ENCODE peak calls at places on chromosomes 13 and 19, in seven cellular contexts. One of them, this sample, is unnamed.

GRCh38 chr19:35549174-35549788 is 3.9 kb downstream of the TMEM147 start:
- DNase-seq in effector memory CD4-positive, alpha-beta T cell: peak; percentile 25
- DNase-seq in breast epithelium: no peak
- DNase-seq in mucosa of descending colon: no peak
- DNase-seq in H9: peak; percentile 79
- DNase-seq in heart right ventricle: peak; percentile 55
- DNase-seq in PC-3: peak; percentile 65
- DNase-seq in this sample: peak; percentile 34

GRCh38 chr13:23901365-23901764 is 4.1 kb upstream of the C1QTNF9B start:
- DNase-seq in effector memory CD4-positive, alpha-beta T cell: no peak
- DNase-seq in breast epithelium: no peak
- DNase-seq in mucosa of descending colon: no peak
- DNase-seq in H9: no peak
- DNase-seq in heart right ventricle: no peak
- DNase-seq in PC-3: peak; percentile 80
- DNase-seq in this sample: no peak

GRCh38 chr13:46484561-46484960 is 68.4 kb upstream of the LRCH1 start:
- DNase-seq in effector memory CD4-positive, alpha-beta T cell: no peak
- DNase-seq in breast epithelium: no peak
- DNase-seq in mucosa of descending colon: no peak
- DNase-seq in H9: no peak
- DNase-seq in heart right ventricle: no peak
- DNase-seq in PC-3: no peak
- DNase-seq in this sample: no peak

GRCh38 chr13:101648766-101649489 is 196.5 kb downstream of the ITGBL1 start:
- DNase-seq in effector memory CD4-positive, alpha-beta T cell: no peak
- DNase-seq in breast epithelium: no peak
- DNase-seq in mucosa of descending colon: no peak
- DNase-seq in H9: no peak
- DNase-seq in heart right ventricle: no peak
- DNase-seq in PC-3: no peak
- DNase-seq in this sample: no peak

GRCh38 chr19:43623889-43624670 is 4.7 kb upstream of the ZNF428 start:
- DNase-seq in effector memory CD4-positive, alpha-beta T cell: no peak
- DNase-seq in breast epithelium: no peak
- DNase-seq in mucosa of descending colon: no peak
- DNase-seq in H9: peak; percentile 93
- DNase-seq in heart right ventricle: no peak
- DNase-seq in PC-3: no peak
- DNase-seq in this sample: no peak

GRCh38 chr19:17358395-17358794 is 18.7 kb downstream of the PLVAP start:
- DNase-seq in effector memory CD4-positive, alpha-beta T cell: no peak
- DNase-seq in breast epithelium: no peak
- DNase-seq in mucosa of descending colon: no peak
- DNase-seq in H9: no peak
- DNase-seq in heart right ventricle: no peak
- DNase-seq in PC-3: no peak
- DNase-seq in this sample: no peak

GRCh38 chr13:101829484-101829883 is 377.0 kb downstream of the ITGBL1 start:
- DNase-seq in effector memory CD4-positive, alpha-beta T cell: no peak
- DNase-seq in breast epithelium: no peak
- DNase-seq in mucosa of descending colon: no peak
- DNase-seq in H9: no peak
- DNase-seq in heart right ventricle: no peak
- DNase-seq in PC-3: no peak
- DNase-seq in this sample: no peak

GRCh38 chr13:28607187-28607955 is 51.6 kb upstream of the POMP start:
- DNase-seq in effector memory CD4-positive, alpha-beta T cell: no peak
- DNase-seq in breast epithelium: no peak
- DNase-seq in mucosa of descending colon: no peak
- DNase-seq in H9: no peak
- DNase-seq in heart right ventricle: no peak
- DNase-seq in PC-3: no peak
- DNase-seq in this sample: no peak

GRCh38 chr13:100648354-100648753 is 26.2 kb downstream of the TMTC4 start:
- DNase-seq in effector memory CD4-positive, alpha-beta T cell: no peak
- DNase-seq in breast epithelium: no peak
- DNase-seq in mucosa of descending colon: no peak
- DNase-seq in H9: no peak
- DNase-seq in heart right ventricle: no peak
- DNase-seq in PC-3: no peak
- DNase-seq in this sample: no peak

GRCh38 chr13:47112205-47112896 is 215.5 kb upstream of the HTR2A start:
- DNase-seq in effector memory CD4-positive, alpha-beta T cell: no peak
- DNase-seq in breast epithelium: no peak
- DNase-seq in mucosa of descending colon: no peak
- DNase-seq in H9: peak; percentile 53
- DNase-seq in heart right ventricle: no peak
- DNase-seq in PC-3: peak; percentile 71
- DNase-seq in this sample: no peak

GRCh38 chr19:388691-389090 is 20.3 kb downstream of the C2CD4C start:
- DNase-seq in effector memory CD4-positive, alpha-beta T cell: no peak
- DNase-seq in breast epithelium: no peak
- DNase-seq in mucosa of descending colon: peak; percentile 22
- DNase-seq in H9: no peak
- DNase-seq in heart right ventricle: no peak
- DNase-seq in PC-3: no peak
- DNase-seq in this sample: no peak
- H3K9me3 ChIP-seq in effector memory CD4-positive, alpha-beta T cell: no peaks in the 10 kb centered on the region
- H3K9me3 ChIP-seq in breast epithelium: no peaks in the 10 kb centered on the region
- H3K9me3 ChIP-seq in mucosa of descending colon: peaks cover 1% of the 10 kb centered on the region
- H3K9me3 ChIP-seq in H9: peaks cover 5% of the 10 kb centered on the region
- H3K9me3 ChIP-seq in heart right ventricle: no peaks in the 10 kb centered on the region
- H3K9me3 ChIP-seq in PC-3: no peaks in the 10 kb centered on the region
- H3K9me3 ChIP-seq in this sample: no peaks in the 10 kb centered on the region

GRCh38 chr19:41935781-41936415 is 7.6 kb upstream of the ERFL start:
- DNase-seq in effector memory CD4-positive, alpha-beta T cell: no peak
- DNase-seq in breast epithelium: no peak
- DNase-seq in mucosa of descending colon: peak; percentile 50
- DNase-seq in H9: no peak
- DNase-seq in heart right ventricle: no peak
- DNase-seq in PC-3: no peak
- DNase-seq in this sample: no peak

GRCh38 chr19:41937976-41938375 is 9.7 kb upstream of the ERFL start:
- DNase-seq in effector memory CD4-positive, alpha-beta T cell: no peak
- DNase-seq in breast epithelium: no peak
- DNase-seq in mucosa of descending colon: peak; percentile 36
- DNase-seq in H9: no peak
- DNase-seq in heart right ventricle: no peak
- DNase-seq in PC-3: no peak
- DNase-seq in this sample: no peak

GRCh38 chr19:41936416-41936850 is 8.2 kb upstream of the ERFL start:
- DNase-seq in effector memory CD4-positive, alpha-beta T cell: peak; percentile 57
- DNase-seq in breast epithelium: no peak
- DNase-seq in mucosa of descending colon: no peak
- DNase-seq in H9: no peak
- DNase-seq in heart right ventricle: no peak
- DNase-seq in PC-3: peak; percentile 25
- DNase-seq in this sample: no peak

GRCh38 chr19:41936961-41937360 is 8.7 kb upstream of the ERFL start:
- DNase-seq in effector memory CD4-positive, alpha-beta T cell: no peak
- DNase-seq in breast epithelium: no peak
- DNase-seq in mucosa of descending colon: peak; percentile 47
- DNase-seq in H9: no peak
- DNase-seq in heart right ventricle: no peak
- DNase-seq in PC-3: no peak
- DNase-seq in this sample: no peak

GRCh38 chr19:41937525-41937924 is 9.3 kb upstream of the ERFL start:
- DNase-seq in effector memory CD4-positive, alpha-beta T cell: no peak
- DNase-seq in breast epithelium: no peak
- DNase-seq in mucosa of descending colon: peak; percentile 33
- DNase-seq in H9: no peak
- DNase-seq in heart right ventricle: no peak
- DNase-seq in PC-3: no peak
- DNase-seq in this sample: no peak
- H3K4me1 ChIP-seq in effector memory CD4-positive, alpha-beta T cell: peaks cover 25% of the 10 kb centered on the region
- H3K4me1 ChIP-seq in breast epithelium: peaks cover 5% of the 10 kb centered on the region
- H3K4me1 ChIP-seq in mucosa of descending colon: peaks cover 8% of the 10 kb centered on the region
- H3K4me1 ChIP-seq in H9: no peaks in the 10 kb centered on the region
- H3K4me1 ChIP-seq in heart right ventricle: no peaks in the 10 kb centered on the region
- H3K4me1 ChIP-seq in PC-3: peaks cover 9% of the 10 kb centered on the region
- H3K4me1 ChIP-seq in this sample: peaks cover 44% of the 10 kb centered on the region

DNA sequence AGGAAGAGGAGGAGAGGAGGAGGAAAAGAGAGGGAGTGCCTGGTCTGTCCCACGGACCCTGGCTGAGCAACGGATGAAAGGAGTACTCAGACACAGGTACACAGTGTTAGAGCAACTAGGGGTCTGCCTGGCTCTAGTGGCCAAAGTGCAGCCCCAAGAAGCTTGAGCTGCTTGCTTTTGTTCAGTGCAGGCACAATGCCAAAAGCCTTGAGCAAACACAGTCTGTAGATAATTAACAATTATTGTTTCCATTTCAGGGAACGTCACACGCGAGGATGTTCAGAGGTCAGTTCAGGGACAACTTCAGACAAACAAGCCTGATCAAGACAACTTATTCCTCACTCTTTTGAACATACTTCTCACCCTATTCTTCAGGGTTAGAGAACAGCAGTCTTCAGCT is 32.2 kb upstream of the ZNF726 start:
- DNase-seq in effector memory CD4-positive, alpha-beta T cell: no peak
- DNase-seq in breast epithelium: no peak
- DNase-seq in mucosa of descending colon: no peak
- DNase-seq in H9: no peak
- DNase-seq in heart right ventricle: no peak
- DNase-seq in PC-3: no peak
- DNase-seq in this sample: no peak
- H3K9me3 ChIP-seq in effector memory CD4-positive, alpha-beta T cell: no peaks in the 10 kb centered on the region
- H3K9me3 ChIP-seq in breast epithelium: no peaks in the 10 kb centered on the region
- H3K9me3 ChIP-seq in mucosa of descending colon: peaks cover 43% of the 10 kb centered on the region
- H3K9me3 ChIP-seq in H9: peaks cover 80% of the 10 kb centered on the region
- H3K9me3 ChIP-seq in heart right ventricle: no peaks in the 10 kb centered on the region
- H3K9me3 ChIP-seq in PC-3: no peaks in the 10 kb centered on the region
- H3K9me3 ChIP-seq in this sample: no peaks in the 10 kb centered on the region

GRCh38 chr13:113509989-113510388 is 19.5 kb upstream of the DCUN1D2 start:
- DNase-seq in effector memory CD4-positive, alpha-beta T cell: no peak
- DNase-seq in breast epithelium: no peak
- DNase-seq in mucosa of descending colon: no peak
- DNase-seq in H9: no peak
- DNase-seq in heart right ventricle: no peak
- DNase-seq in PC-3: no peak
- DNase-seq in this sample: no peak

GRCh38 chr13:113513761-113514160 is 23.2 kb upstream of the DCUN1D2 start:
- DNase-seq in effector memory CD4-positive, alpha-beta T cell: no peak
- DNase-seq in breast epithelium: no peak
- DNase-seq in mucosa of descending colon: no peak
- DNase-seq in H9: no peak
- DNase-seq in heart right ventricle: no peak
- DNase-seq in PC-3: no peak
- DNase-seq in this sample: no peak

GRCh38 chr13:113511361-113511760 is 20.9 kb upstream of the DCUN1D2 start:
- DNase-seq in effector memory CD4-positive, alpha-beta T cell: no peak
- DNase-seq in breast epithelium: no peak
- DNase-seq in mucosa of descending colon: no peak
- DNase-seq in H9: no peak
- DNase-seq in heart right ventricle: no peak
- DNase-seq in PC-3: no peak
- DNase-seq in this sample: no peak

GRCh38 chr13:113508531-113509254 is 18.2 kb upstream of the DCUN1D2 start:
- DNase-seq in effector memory CD4-positive, alpha-beta T cell: no peak
- DNase-seq in breast epithelium: no peak
- DNase-seq in mucosa of descending colon: no peak
- DNase-seq in H9: no peak
- DNase-seq in heart right ventricle: no peak
- DNase-seq in PC-3: no peak
- DNase-seq in this sample: no peak

DNA sequence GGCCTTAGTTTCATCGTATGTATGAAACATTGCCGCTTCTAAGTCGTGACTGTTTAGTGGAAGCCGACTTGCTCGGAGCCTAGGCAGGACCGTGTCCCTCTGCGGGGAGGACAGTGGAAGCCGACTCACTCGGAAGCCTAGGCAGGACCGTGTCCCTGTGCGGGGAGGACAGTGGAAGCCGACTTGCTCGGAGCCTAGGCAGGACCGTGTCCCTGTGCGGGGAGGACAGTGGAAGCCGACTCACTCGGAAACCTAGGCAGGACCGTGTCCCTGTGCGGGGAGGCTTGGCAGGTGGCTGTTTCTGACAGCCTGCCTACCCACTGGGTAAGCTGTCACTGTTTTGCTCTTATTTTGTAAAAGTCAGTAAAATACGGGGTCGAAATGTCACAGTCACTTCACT is 20.4 kb upstream of the DCUN1D2 start:
- DNase-seq in effector memory CD4-positive, alpha-beta T cell: no peak
- DNase-seq in breast epithelium: no peak
- DNase-seq in mucosa of descending colon: no peak
- DNase-seq in H9: no peak
- DNase-seq in heart right ventricle: no peak
- DNase-seq in PC-3: no peak
- DNase-seq in this sample: no peak
- H3K4me1 ChIP-seq in effector memory CD4-positive, alpha-beta T cell: no peaks in the 10 kb centered on the region
- H3K4me1 ChIP-seq in breast epithelium: no peaks in the 10 kb centered on the region
- H3K4me1 ChIP-seq in mucosa of descending colon: no peaks in the 10 kb centered on the region
- H3K4me1 ChIP-seq in H9: no peaks in the 10 kb centered on the region
- H3K4me1 ChIP-seq in heart right ventricle: no peaks in the 10 kb centered on the region
- H3K4me1 ChIP-seq in PC-3: no peaks in the 10 kb centered on the region
- H3K4me1 ChIP-seq in this sample: no peaks in the 10 kb centered on the region

DNA sequence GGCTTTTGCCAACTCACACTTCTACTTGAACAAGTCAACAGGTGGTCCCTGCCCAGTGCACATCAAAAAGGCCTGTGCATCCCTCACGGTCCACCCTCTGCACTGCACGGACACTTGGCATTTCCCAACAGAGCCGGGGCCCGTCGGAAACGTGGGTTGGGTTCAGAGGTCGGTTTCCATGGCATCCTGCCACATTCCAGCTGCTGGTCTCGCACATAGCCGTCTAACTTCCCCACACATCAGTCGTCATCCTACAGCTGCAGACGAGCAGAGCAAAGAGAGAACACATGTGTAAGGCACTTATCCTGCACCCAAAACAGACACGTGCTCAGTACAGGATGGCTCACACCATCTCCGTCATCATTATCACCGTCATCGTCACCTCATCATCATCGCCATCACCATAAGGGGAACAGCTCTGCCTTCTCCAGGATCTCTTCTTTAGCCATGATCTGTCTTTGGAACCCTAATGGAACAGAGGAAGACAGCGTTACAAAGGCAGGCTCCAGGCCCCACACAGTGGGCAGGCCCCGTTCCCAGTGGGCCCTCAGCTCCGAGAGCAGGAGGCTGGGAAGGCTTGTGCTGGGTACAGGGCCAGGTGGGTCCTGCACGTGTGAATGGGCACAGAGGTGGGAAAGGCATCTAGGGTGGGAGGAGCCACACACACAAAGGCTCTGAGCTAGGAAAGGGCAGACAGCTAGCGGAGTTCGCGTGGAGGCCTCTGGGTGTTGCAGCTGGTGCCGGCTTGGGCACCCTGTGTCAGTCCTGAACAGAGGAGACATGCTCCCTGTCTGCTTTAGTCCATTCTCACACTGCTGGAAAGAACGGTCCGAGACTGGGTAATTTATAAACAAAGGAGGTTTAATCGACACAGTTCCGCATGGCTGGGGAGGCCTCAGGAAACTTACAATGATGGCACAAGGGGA is 170.8 kb upstream of the SOX1 start:
- DNase-seq in effector memory CD4-positive, alpha-beta T cell: no peak
- DNase-seq in breast epithelium: peak; percentile 30
- DNase-seq in mucosa of descending colon: no peak
- DNase-seq in H9: peak; percentile 34
- DNase-seq in heart right ventricle: no peak
- DNase-seq in PC-3: no peak
- DNase-seq in this sample: no peak
- H3K9me3 ChIP-seq in effector memory CD4-positive, alpha-beta T cell: no peaks in the 10 kb centered on the region
- H3K9me3 ChIP-seq in breast epithelium: no peaks in the 10 kb centered on the region
- H3K9me3 ChIP-seq in mucosa of descending colon: no peaks in the 10 kb centered on the region
- H3K9me3 ChIP-seq in H9: no peaks in the 10 kb centered on the region
- H3K9me3 ChIP-seq in heart right ventricle: no peaks in the 10 kb centered on the region
- H3K9me3 ChIP-seq in PC-3: no peaks in the 10 kb centered on the region
- H3K9me3 ChIP-seq in this sample: no peaks in the 10 kb centered on the region

GRCh38 chr19:2809387-2810140 is 10.1 kb upstream of the ZNF554 start:
- DNase-seq in effector memory CD4-positive, alpha-beta T cell: no peak
- DNase-seq in breast epithelium: no peak
- DNase-seq in mucosa of descending colon: no peak
- DNase-seq in H9: no peak
- DNase-seq in heart right ventricle: no peak
- DNase-seq in PC-3: no peak
- DNase-seq in this sample: no peak
- H3K4me1 ChIP-seq in effector memory CD4-positive, alpha-beta T cell: no peaks in the 10 kb centered on the region
- H3K4me1 ChIP-seq in breast epithelium: no peaks in the 10 kb centered on the region
- H3K4me1 ChIP-seq in mucosa of descending colon: peaks cover 17% of the 10 kb centered on the region
- H3K4me1 ChIP-seq in H9: no peaks in the 10 kb centered on the region
- H3K4me1 ChIP-seq in heart right ventricle: no peaks in the 10 kb centered on the region
- H3K4me1 ChIP-seq in PC-3: no peaks in the 10 kb centered on the region
- H3K4me1 ChIP-seq in this sample: no peaks in the 10 kb centered on the region